ENCODE peak calls at places on chromosomes 12 and 14, in six cellular contexts. U is psoas muscle; J is CD8-positive, alpha-beta T cell; T is upper lobe of right lung; O is fibroblast of pulmonary artery; L is heart right ventricle. G is an unnamed sample.

GRCh38 chr14:53041067-53041466 is 90.2 kb upstream of the FERMT2 start:
- DNase-seq in U (no peak), L (no peak), O (no peak), T (no peak), J (no peak), G (no peak)

GRCh38 chr12:116534341-116535121 is 24.6 kb upstream of the MAP1LC3B2 start:
- DNase-seq in L (no peak), T (no peak), O (no peak), U (no peak), J (no peak), G (no peak)

GRCh38 chr12:22491034-22491433 is 53.3 kb downstream of the C2CD5 start:
- DNase-seq in J (no peak), T (no peak), U (no peak), L (no peak), O (no peak), G (no peak)

GRCh38 chr12:22624573-22624907 is 431 bp upstream of the ETNK1 start:
- DNase-seq in T (no peak), J (no peak), U (no peak), O (no peak), L (no peak), G (no peak)

GRCh38 chr12:122395319-122395718 is 27.1 kb downstream of the CLIP1 start:
- DNase-seq in O (peak), L (no peak), T (no peak), U (no peak), J (no peak), G (no peak)

GRCh38 chr12:101793401-101793800 is 37.4 kb downstream of the GNPTAB start:
- DNase-seq in O (peak), T (no peak), U (no peak), J (no peak), L (no peak), G (no peak)

GRCh38 chr12:71592841-71593240 is 70.8 kb downstream of the ZFC3H1 start:
- DNase-seq in L (no peak), T (no peak), U (no peak), O (no peak), J (no peak), G (no peak)

GRCh38 chr12:50241178-50241577 is 42.1 kb downstream of the LIMA1 start:
- DNase-seq in L (no peak), U (no peak), O (no peak), T (no peak), J (no peak), G (no peak)

GRCh38 chr12:121534495-121535148 is 46.2 kb downstream of the KDM2B start:
- DNase-seq in L (no peak), O (no peak), U (no peak), T (no peak), J (peak), G (no peak)

GRCh38 chr12:12470751-12471300 is 91.8 kb downstream of the DUSP16 start:
- DNase-seq in J (no peak), U (no peak), L (no peak), T (no peak), O (no peak), G (no peak)

GRCh38 chr12:66059670-66060069 is 70.9 kb downstream of the LLPH start:
- DNase-seq in J (no peak), T (no peak), O (no peak), U (no peak), L (no peak), G (no peak)

GRCh38 chr14:55122441-55122986 is 6.5 kb upstream of the LGALS3 start:
- DNase-seq in L (peak), O (peak), J (no peak), U (no peak), T (no peak), G (no peak)

GRCh38 chr14:93232159-93232558 is 25.1 kb downstream of the UBR7 start:
- DNase-seq in O (no peak), L (no peak), T (peak), U (no peak), J (no peak), G (no peak)

GRCh38 chr14:93230539-93230938 is 23.5 kb downstream of the UBR7 start:
- DNase-seq in O (no peak), U (no peak), T (no peak), L (no peak), J (no peak), G (no peak)

GRCh38 chr14:93234798-93235197 is 27.7 kb downstream of the UBR7 start:
- DNase-seq in L (no peak), T (peak), O (peak), J (no peak), U (no peak), G (no peak)

GRCh38 chr14:93228550-93228949 is 21.5 kb downstream of the UBR7 start:
- DNase-seq in J (no peak), U (no peak), L (no peak), T (no peak), O (no peak), G (no peak)

GRCh38 chr14:93231129-93231979 is 24.3 kb downstream of the UBR7 start:
- DNase-seq in U (no peak), O (peak), T (peak), J (no peak), L (peak), G (no peak)
- H3K4me3 ChIP-seq in U (peak), O (peak), T (peak), J (no peak), L (peak), G (peak)

GRCh38 chr12:39372929-39373328 is 70.0 kb downstream of the KIF21A start:
- DNase-seq in O (peak), T (no peak), U (no peak), L (no peak), J (no peak), G (no peak)

GRCh38 chr12:39380090-39380489 is 62.8 kb downstream of the KIF21A start:
- DNase-seq in L (no peak), O (no peak), U (no peak), T (no peak), J (no peak), G (no peak)

GRCh38 chr12:39378346-39378745 is 64.6 kb downstream of the KIF21A start:
- DNase-seq in T (no peak), U (no peak), J (no peak), L (no peak), O (peak), G (no peak)

GRCh38 chr12:39372204-39372925 is 70.6 kb downstream of the KIF21A start:
- DNase-seq in O (no peak), T (no peak), L (no peak), U (no peak), J (no peak), G (no peak)

DNA sequence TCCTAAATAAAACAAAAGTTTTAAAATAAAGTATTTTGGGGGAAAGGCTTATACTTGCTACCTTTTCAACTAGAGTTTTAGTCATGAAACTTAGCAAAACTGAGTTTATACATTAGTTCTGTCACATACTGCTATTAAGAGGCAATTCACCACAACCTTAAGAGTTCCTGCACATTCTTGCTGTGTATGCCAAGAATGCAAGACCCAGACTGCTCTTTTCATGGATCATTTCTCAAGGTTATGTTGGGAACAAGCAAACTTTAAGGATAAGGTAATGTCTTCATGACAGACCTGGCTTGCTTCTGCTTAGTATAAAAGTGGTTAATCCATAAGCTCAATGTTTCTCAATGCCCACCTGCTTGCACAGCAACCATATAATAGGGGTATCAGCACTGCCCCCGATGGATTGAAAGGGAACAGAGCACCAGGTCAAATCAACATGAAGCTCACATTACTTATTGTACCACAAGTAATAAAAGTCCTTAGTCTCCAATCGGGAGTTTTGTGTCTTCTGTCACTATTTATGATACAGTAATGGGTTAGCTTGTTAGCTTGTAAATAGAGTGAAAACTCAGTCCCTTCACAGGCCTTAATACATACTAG is 67.6 kb downstream of the KIF21A start:
- DNase-seq in T (no peak), U (no peak), L (no peak), J (no peak), O (no peak), G (no peak)
- TF ChIP-seq CTCF in T (no peak), U (no peak), L (no peak), J (no peak), O (peak), G (no peak)

GRCh38 chr12:130164216-130164542 is 1.9 kb downstream of the FZD10 start:
- DNase-seq in L (no peak), U (no peak), O (no peak), J (no peak), T (no peak), G (no peak)
- H3K4me3 ChIP-seq in L (no peak), U (no peak), O (no peak), J (no peak), T (no peak), G (no peak)

GRCh38 chr12:48907243-48907642 is 18.0 kb downstream of the FKBP11 start:
- DNase-seq in J (no peak), T (no peak), U (no peak), O (no peak), L (no peak), G (no peak)

GRCh38 chr12:48899651-48900050 is 25.6 kb downstream of the FKBP11 start:
- DNase-seq in L (no peak), U (no peak), T (no peak), O (no peak), J (no peak), G (no peak)

GRCh38 chr12:48901278-48901677 is 24.0 kb downstream of the FKBP11 start:
- DNase-seq in O (no peak), U (no peak), J (no peak), L (no peak), T (no peak), G (no peak)

GRCh38 chr12:48903363-48903981 is 21.8 kb downstream of the FKBP11 start:
- DNase-seq in U (no peak), O (peak), J (no peak), L (no peak), T (peak), G (no peak)

GRCh38 chr12:48903982-48904411 is 21.3 kb downstream of the FKBP11 start:
- DNase-seq in T (peak), J (peak), U (peak), L (peak), O (peak), G (peak)
- TF ChIP-seq CTCF in T (peak), J (peak), U (peak), L (peak), O (peak), G (peak)

GRCh38 chr12:2337031-2338010 is 284.5 kb downstream of the CACNA1C start:
- DNase-seq in U (no peak), T (no peak), L (no peak), O (no peak), J (no peak), G (no peak)
- H3K4me3 ChIP-seq in U (no peak), T (no peak), L (no peak), O (no peak), J (no peak), G (peak)

GRCh38 chr14:29536886-29537511 is 390.6 kb downstream of the PRKD1 start:
- DNase-seq in U (no peak), O (peak), J (no peak), L (no peak), T (no peak), G (no peak)
- TF ChIP-seq CTCF in U (peak), O (peak), J (no peak), L (peak), T (peak), G (no peak)

GRCh38 chr12:103800252-103800771 is 40.7 kb downstream of the NT5DC3 start:
- DNase-seq in L (peak), J (no peak), U (peak), T (no peak), O (peak), G (peak)
- H3K4me3 ChIP-seq in L (no peak), J (no peak), U (peak), T (peak), O (peak), G (peak)

DNA sequence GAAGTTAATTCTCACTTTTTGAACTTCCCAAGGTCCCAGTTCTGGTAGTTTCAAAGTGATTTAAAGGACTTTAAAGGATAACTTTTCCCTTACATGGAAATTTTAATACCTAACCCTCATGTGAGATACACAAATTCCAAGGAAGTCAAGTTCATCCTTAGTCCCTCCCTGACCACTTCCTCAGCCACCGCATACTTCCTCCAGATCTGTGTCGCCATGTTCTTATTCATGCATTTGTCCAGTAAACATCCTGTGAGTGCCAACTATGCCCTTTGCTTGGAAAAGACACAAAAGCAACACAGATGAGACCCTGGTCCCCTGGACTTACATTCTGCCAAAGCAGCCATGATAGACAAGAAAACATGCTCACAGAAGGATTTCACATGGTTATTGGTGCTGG is 206.6 kb downstream of the KSR2 start:
- DNase-seq in U (no peak), T (no peak), O (no peak), J (no peak), L (no peak), G (no peak)
- TF ChIP-seq CTCF in U (no peak), T (no peak), O (no peak), J (no peak), L (no peak), G (no peak)

GRCh38 chr14:69355155-69355954 is 42.7 kb downstream of the ERH start:
- DNase-seq in J (no peak), L (no peak), T (no peak), U (peak), O (no peak), G (no peak)
- H3K4me3 ChIP-seq in J (no peak), L (no peak), T (no peak), U (no peak), O (no peak), G (no peak)

GRCh38 chr14:51337520-51337919 is 97.5 kb downstream of the TMX1 start:
- DNase-seq in J (no peak), U (no peak), T (no peak), L (no peak), O (no peak), G (no peak)
- TF ChIP-seq CTCF in J (no peak), U (no peak), T (no peak), L (no peak), O (no peak), G (no peak)

G was measured in coronary artery.